ENCODE peak calls at places on chromosomes 11 and 22, in seven cellular contexts. B is hepatocyte, M is HCT116, D is GM23248, P is neural progenitor cell, U is MM.1S, S is PC-3. F is an unnamed sample.
A peak's percentile ranks its signal among the peaks of the same experiment; 100 is the strongest.

GRCh38 chr22:28394711-28395110 is 284.9 kb downstream of the TTC28 start:
- DNase-seq in P (no peak), D (no peak), S (no peak), U (no peak), M (no peak), B (no peak), F (no peak)

GRCh38 chr22:39308614-39309363 is 10.6 kb downstream of the RPL3 start:
- DNase-seq in U (no peak), D (peak; percentile 98), S (peak; percentile 89), P (no peak), M (peak; percentile 92), B (peak; percentile 83), F (peak; percentile 48)

GRCh38 chr11:113587318-113587739 is 112.1 kb upstream of the DRD2 start:
- DNase-seq in P (no peak), U (no peak), B (no peak), S (peak; percentile 89), D (peak; percentile 91), M (no peak), F (no peak)

GRCh38 chr11:865512-866430 is 23.1 kb downstream of the TSPAN4 start:
- DNase-seq in U (no peak), P (no peak), M (no peak), D (no peak), B (no peak), S (no peak), F (no peak)

GRCh38 chr11:64157987-64158386 is 7.9 kb downstream of the MACROD1 start:
- DNase-seq in D (no peak), U (no peak), M (no peak), B (no peak), P (no peak), S (no peak), F (no peak)

GRCh38 chr11:96082936-96083335 is 159.0 kb upstream of the MTMR2 start:
- DNase-seq in D (no peak), B (no peak), P (no peak), U (no peak), S (no peak), M (no peak), F (peak; percentile 36)

GRCh38 chr11:12199231-12199948 is 89.0 kb downstream of the MICAL2 start:
- DNase-seq in S (no peak), B (no peak), U (peak; percentile 83), M (no peak), D (no peak), P (no peak), F (no peak)

GRCh38 chr11:9060700-9061111 is 30.7 kb downstream of the SCUBE2 start:
- DNase-seq in S (peak; percentile 41), P (peak; percentile 63), M (no peak), U (peak; percentile 51), D (no peak), B (no peak), F (peak; percentile 83)

GRCh38 chr11:36264601-36265344 is 24.5 kb downstream of the COMMD9 start:
- DNase-seq in B (no peak), U (no peak), S (no peak), P (no peak), M (no peak), D (no peak), F (no peak)

GRCh38 chr22:39546889-39547586 is 14.5 kb upstream of the RPS19BP1 start:
- DNase-seq in P (no peak), S (peak; percentile 45), D (peak; percentile 56), M (no peak), U (no peak), B (no peak), F (no peak)

GRCh38 chr22:35400335-35400680 is 368 bp downstream of the MCM5 start:
- DNase-seq in U (peak; percentile 40), M (no peak), B (no peak), D (peak; percentile 41), S (no peak), P (peak; percentile 64), F (peak; percentile 54)

GRCh38 chr11:56910785-56911184 is 77.9 kb upstream of the OR5AK2 start:
- DNase-seq in P (no peak), B (peak; percentile 22), D (peak; percentile 14), U (no peak), S (peak; percentile 69), M (no peak), F (no peak)

GRCh38 chr22:43346521-43346929 is 3.4 kb upstream of the SCUBE1 start:
- DNase-seq in P (peak; percentile 78), U (peak; percentile 58), M (peak; percentile 42), S (peak; percentile 50), B (peak; percentile 76), D (peak; percentile 51), F (peak; percentile 85)

DNA sequence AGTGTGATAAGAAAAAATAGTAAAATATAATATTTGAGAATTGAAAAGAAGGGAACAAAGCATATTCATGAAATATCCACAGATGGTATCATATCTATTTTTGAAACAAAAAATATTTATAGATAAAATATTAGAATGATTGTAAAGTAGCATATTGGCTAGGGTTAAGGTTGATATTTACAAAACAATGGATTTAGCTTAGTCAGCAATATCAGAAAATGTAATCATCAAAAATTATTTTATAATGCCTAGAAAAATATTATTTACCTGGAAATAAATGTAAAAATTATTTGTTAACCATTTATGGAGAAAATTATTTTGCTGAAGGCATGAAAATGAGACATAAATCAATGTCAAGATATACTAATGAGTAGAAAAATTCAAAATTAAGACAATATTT is 12.8 kb downstream of the FAM111B start:
- DNase-seq in P (no peak), M (no peak), S (no peak), B (no peak), D (no peak), U (no peak), F (no peak)
- TF ChIP-seq EZH2 in P (no peak), M (no peak), S (no peak), B (no peak), D (no peak), U (no peak), F (no peak)

GRCh38 chr11:30553521-30554110 is 32.5 kb downstream of the MPPED2 start:
- DNase-seq in P (no peak), M (no peak), S (no peak), B (no peak), D (no peak), U (no peak), F (peak; percentile 55)
- TF ChIP-seq EZH2phosphoT487 in P (no peak), M (no peak), S (no peak), B (no peak), D (no peak), U (no peak), F (no peak)

GRCh38 chr22:32949719-32950118 is 108.5 kb downstream of the SYN3 start:
- DNase-seq in S (no peak), M (no peak), P (no peak), U (no peak), D (no peak), B (peak; percentile 34), F (no peak)
- TF ChIP-seq EZH2 in S (no peak), M (no peak), P (no peak), U (no peak), D (no peak), B (no peak), F (no peak)

GRCh38 chr11:60889869-60890311 is 16.5 kb downstream of the PRPF19 start:
- DNase-seq in B (no peak), U (no peak), D (no peak), P (no peak), S (no peak), M (no peak), F (no peak)
- TF ChIP-seq EZH2phosphoT487 in B (no peak), U (no peak), D (no peak), P (no peak), S (no peak), M (no peak), F (no peak)

GRCh38 chr11:61957028-61957770 is 7.0 kb downstream of the BEST1 start:
- DNase-seq in M (no peak), U (no peak), D (no peak), S (no peak), P (no peak), B (no peak), F (no peak)

GRCh38 chr11:61954106-61955030 is 4.2 kb downstream of the BEST1 start:
- DNase-seq in M (no peak), B (peak; percentile 44), S (no peak), P (no peak), D (peak; percentile 60), U (no peak), F (no peak)

GRCh38 chr11:61956191-61957027 is 6.3 kb downstream of the BEST1 start:
- DNase-seq in D (no peak), M (no peak), P (no peak), B (no peak), S (no peak), U (no peak), F (no peak)

GRCh38 chr11:61955031-61955415 is 4.9 kb downstream of the BEST1 start:
- DNase-seq in M (no peak), D (peak; percentile 89), U (no peak), P (peak; percentile 74), S (no peak), B (peak; percentile 85), F (peak; percentile 79)

GRCh38 chr11:61955416-61956135 is 5.4 kb downstream of the BEST1 start:
- DNase-seq in M (no peak), P (peak; percentile 67), B (peak; percentile 58), U (no peak), S (no peak), D (peak; percentile 67), F (peak; percentile 96)
- TF ChIP-seq EZH2 in M (no peak), P (no peak), B (no peak), U (no peak), S (no peak), D (no peak), F (no peak)

GRCh38 chr11:45800261-45800660 is 4.7 kb upstream of the SLC35C1 start:
- DNase-seq in U (no peak), M (no peak), D (no peak), S (no peak), B (no peak), P (no peak), F (no peak)

GRCh38 chr11:45801723-45802315 is 3.1 kb upstream of the SLC35C1 start:
- DNase-seq in U (no peak), P (no peak), B (no peak), D (peak; percentile 53), M (no peak), S (no peak), F (peak; percentile 19)

GRCh38 chr11:45799562-45799961 is 5.4 kb upstream of the SLC35C1 start:
- DNase-seq in P (no peak), U (no peak), B (no peak), M (no peak), S (no peak), D (no peak), F (no peak)

GRCh38 chr11:45796461-45796861 is 8.5 kb upstream of the SLC35C1 start:
- DNase-seq in P (no peak), B (no peak), S (no peak), D (no peak), U (no peak), M (no peak), F (no peak)

DNA sequence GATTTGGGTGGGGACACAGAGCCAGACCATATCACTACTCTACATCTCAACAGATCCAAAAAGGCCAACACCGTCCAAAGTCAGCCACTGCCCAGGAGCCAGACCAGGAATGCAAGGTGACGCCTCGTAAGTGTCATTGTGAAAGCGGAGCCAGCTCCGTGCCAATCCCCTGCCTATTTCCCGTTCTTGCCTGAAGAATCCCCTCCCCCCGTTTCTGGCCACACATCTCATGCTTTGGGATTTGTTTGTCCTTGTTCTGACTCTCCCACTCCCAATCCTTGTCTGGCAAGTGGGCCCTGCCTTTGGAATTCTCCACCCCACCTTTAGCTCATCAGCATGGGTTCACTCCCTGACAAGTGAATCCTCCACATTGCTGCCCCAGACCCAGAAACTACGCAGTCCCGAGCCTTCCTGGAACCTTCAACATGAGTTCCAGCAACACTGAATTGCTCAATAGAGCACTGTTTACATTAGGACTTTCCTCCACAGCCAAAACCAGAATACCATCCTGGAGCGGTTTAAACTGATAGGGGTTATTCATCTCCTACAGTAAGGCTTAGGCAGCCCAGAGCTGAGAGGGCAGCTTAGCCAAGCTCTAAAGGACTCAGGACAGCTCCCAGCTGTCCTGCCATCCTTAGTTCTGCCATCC is 6.0 kb upstream of the SLC35C1 start:
- DNase-seq in B (peak; percentile 76), P (no peak), M (no peak), U (no peak), D (no peak), S (no peak), F (no peak)
- TF ChIP-seq EZH2phosphoT487 in B (no peak), P (no peak), M (no peak), U (no peak), D (no peak), S (no peak), F (no peak)

F was measured in GM23338.